ENCODE peak calls at places on chromosome 14, in ten cellular contexts. K, I, X, N, Q, V, L, O, S and U are unnamed samples. For H3K36me3, the result is how much of the 10 kb centered on the place peaks cover.

GRCh38 chr14:51258280-51258679 is 18.2 kb downstream of the TMX1 start:
- DNase-seq in Q (no peak), S (no peak), O (no peak), K (no peak), I (no peak), V (no peak), X (no peak), N (no peak), L (no peak), U (no peak)

GRCh38 chr14:69505338-69506240 is 21.1 kb downstream of the PLEKHD1 start:
- DNase-seq in I (peak), N (no peak), V (no peak), Q (no peak), S (no peak), X (no peak), K (peak), O (no peak), L (no peak), U (no peak)

GRCh38 chr14:38951451-38951850 is 151.6 kb downstream of the SEC23A start:
- DNase-seq in K (no peak), Q (no peak), O (no peak), V (no peak), N (no peak), L (no peak), S (no peak), I (no peak), X (no peak), U (no peak)

GRCh38 chr14:105326891-105327694 is 12.5 kb downstream of the PACS2 start:
- DNase-seq in K (peak), S (no peak), X (no peak), I (no peak), V (no peak), N (no peak), Q (no peak), L (peak), O (no peak), U (no peak)

GRCh38 chr14:50943943-50944646 is at the start of gene PYGL:
- DNase-seq in L (peak), Q (peak), X (peak), I (peak), N (peak), K (peak), V (peak), S (peak), O (peak), U (peak)

GRCh38 chr14:65237956-65238355 is 135.6 kb upstream of the MAX start:
- DNase-seq in K (no peak), S (no peak), O (no peak), L (no peak), Q (no peak), X (no peak), V (peak), I (no peak), N (no peak), U (peak)

GRCh38 chr14:51490205-51490604 is 161.5 kb upstream of the FRMD6 start:
- DNase-seq in S (no peak), L (no peak), N (no peak), Q (no peak), V (no peak), O (no peak), X (no peak), I (no peak), K (no peak), U (no peak)

GRCh38 chr14:76930549-76930948 is 98.0 kb downstream of the IRF2BPL start:
- DNase-seq in V (no peak), S (no peak), O (no peak), Q (no peak), L (no peak), N (no peak), I (no peak), X (no peak), K (no peak), U (no peak)

GRCh38 chr14:80944861-80945617 is 3.5 kb upstream of the CEP128 start:
- DNase-seq in I (no peak), Q (no peak), V (no peak), K (no peak), N (no peak), L (no peak), X (no peak), O (no peak), S (no peak), U (no peak)

GRCh38 chr14:51573607-51574006 is 78.1 kb upstream of the FRMD6 start:
- DNase-seq in V (no peak), S (no peak), O (no peak), N (no peak), X (no peak), Q (no peak), K (no peak), L (no peak), I (no peak), U (no peak)

GRCh38 chr14:59630281-59630963 is 53.8 kb upstream of the CCDC175 start:
- DNase-seq in Q (no peak), K (peak), S (no peak), L (no peak), O (no peak), X (no peak), I (no peak), N (no peak), V (peak), U (no peak)

GRCh38 chr14:89041245-89041585 is 216.8 kb downstream of the TTC8 start:
- DNase-seq in X (no peak), V (peak), I (peak), Q (no peak), L (no peak), O (peak), S (no peak), N (no peak), K (peak), U (peak)

GRCh38 chr14:33728010-33728498 is 222.8 kb downstream of the EGLN3 start:
- DNase-seq in L (no peak), K (no peak), I (no peak), V (no peak), X (no peak), O (no peak), Q (no peak), S (no peak), N (no peak), U (no peak)

GRCh38 chr14:93824518-93825234 is 36.4 kb upstream of the PRIMA1 start:
- DNase-seq in Q (no peak), V (no peak), X (no peak), S (no peak), K (no peak), N (no peak), O (no peak), L (no peak), I (no peak), U (no peak)

GRCh38 chr14:52327374-52328226 is 13.5 kb downstream of the PTGER2 start:
- DNase-seq in S (no peak), V (no peak), L (no peak), X (no peak), O (no peak), I (no peak), K (no peak), Q (no peak), N (no peak), U (no peak)

GRCh38 chr14:51869426-51870113 is 9.2 kb downstream of the GNG2 start:
- DNase-seq in O (no peak), X (no peak), L (no peak), N (no peak), V (no peak), K (no peak), S (no peak), I (no peak), Q (no peak), U (no peak)

GRCh38 chr14:64438181-64438839 is 27.0 kb upstream of the AKAP5 start:
- DNase-seq in X (no peak), L (no peak), Q (no peak), V (no peak), O (no peak), K (no peak), S (no peak), I (peak), N (no peak), U (no peak)

GRCh38 chr14:106622200-106622745 is 1095.9 kb downstream of the TMEM121 start:
- DNase-seq in O (no peak), I (no peak), V (no peak), L (no peak), X (no peak), N (no peak), S (no peak), Q (no peak), K (no peak), U (no peak)

GRCh38 chr14:59189281-59189821 is 884 bp downstream of the DAAM1 start:
- DNase-seq in X (no peak), V (peak), L (peak), S (peak), N (peak), O (peak), I (no peak), K (peak), Q (peak), U (no peak)

GRCh38 chr14:71607056-71607455 is 325.2 kb upstream of the RGS6 start:
- DNase-seq in X (no peak), O (no peak), Q (no peak), S (no peak), L (no peak), I (no peak), K (no peak), N (no peak), V (peak), U (no peak)

GRCh38 chr14:91112172-91112571 is 1.7 kb upstream of the DGLUCY start:
- DNase-seq in I (no peak), L (no peak), Q (no peak), S (no peak), V (no peak), X (no peak), K (no peak), N (no peak), O (no peak), U (no peak)

GRCh38 chr14:78790262-78790661 is 620.1 kb downstream of the NRXN3 start:
- DNase-seq in O (no peak), I (no peak), X (no peak), V (no peak), L (no peak), N (no peak), K (no peak), S (no peak), Q (no peak), U (no peak)

GRCh38 chr14:26402126-26402525 is 195.7 kb downstream of the NOVA1 start:
- DNase-seq in L (no peak), K (no peak), X (no peak), N (no peak), Q (no peak), I (no peak), S (no peak), V (no peak), O (no peak), U (no peak)

GRCh38 chr14:50955373-50956043 is 11.2 kb upstream of the PYGL start:
- DNase-seq in I (peak), V (peak), N (peak), O (peak), L (peak), K (peak), S (peak), Q (no peak), X (peak), U (no peak)

GRCh38 chr14:59374048-59374447 is 91.1 kb downstream of the GPR135 start:
- DNase-seq in N (no peak), I (no peak), X (no peak), V (no peak), L (no peak), Q (no peak), O (no peak), S (no peak), K (no peak), U (no peak)

GRCh38 chr14:82855912-82856381 is 1322.3 kb upstream of the SEL1L start:
- DNase-seq in X (no peak), Q (no peak), K (no peak), L (no peak), V (no peak), N (no peak), S (no peak), I (no peak), O (no peak), U (no peak)

GRCh38 chr14:71414631-71415403 is 507.6 kb downstream of the PCNX1 start:
- DNase-seq in S (no peak), Q (no peak), V (no peak), I (no peak), K (no peak), O (no peak), L (no peak), N (no peak), X (no peak), U (no peak)

GRCh38 chr14:93703941-93704340 is 84.3 kb downstream of the PRIMA1 start:
- DNase-seq in V (no peak), K (no peak), X (no peak), N (no peak), O (no peak), L (no peak), I (no peak), S (no peak), Q (no peak), U (no peak)

GRCh38 chr14:38209572-38210159 is 2.0 kb downstream of the SSTR1 start:
- DNase-seq in Q (no peak), O (no peak), L (no peak), V (no peak), I (no peak), N (no peak), S (no peak), K (peak), X (no peak), U (peak)

GRCh38 chr14:38404100-38404541 is 148.2 kb upstream of the CLEC14A start:
- DNase-seq in K (no peak), I (no peak), X (no peak), N (no peak), S (no peak), O (no peak), V (no peak), Q (no peak), L (no peak), U (no peak)

GRCh38 chr14:88299865-88300264 is 23.2 kb downstream of the KCNK10 start:
- DNase-seq in S (no peak), X (no peak), I (no peak), O (no peak), L (no peak), K (no peak), N (no peak), Q (no peak), V (no peak), U (no peak)

DNA sequence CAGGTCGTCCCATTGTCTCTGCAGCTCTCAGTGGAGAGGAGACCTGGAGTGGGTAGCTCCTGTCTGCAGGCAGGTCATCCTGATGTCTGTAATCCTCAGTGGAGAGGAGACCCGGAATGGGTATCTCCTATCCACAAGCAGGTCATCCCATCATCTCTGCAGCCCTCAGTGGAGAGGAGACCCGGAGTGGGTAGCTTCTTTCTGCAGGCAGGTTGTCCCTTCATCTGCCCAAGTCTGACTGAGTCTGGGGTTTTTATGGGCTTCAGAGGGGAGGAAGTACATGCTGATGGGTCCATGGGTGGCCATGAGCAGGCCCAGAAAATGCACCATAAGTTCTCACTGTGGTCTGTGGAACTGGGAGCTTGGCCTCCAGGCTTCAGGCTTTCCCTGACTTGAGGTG is 28.9 kb upstream of the PAPLN start:
- DNase-seq in V (no peak), L (no peak), Q (no peak), K (no peak), O (no peak), I (peak), N (no peak), S (no peak), X (no peak), U (no peak)
- H3K36me3 ChIP-seq in V (under half), L (half or more), Q (half or more), K (under half), O (under half), I (under half), N (half or more), S (under half), X (under half), U (half or more)

DNA sequence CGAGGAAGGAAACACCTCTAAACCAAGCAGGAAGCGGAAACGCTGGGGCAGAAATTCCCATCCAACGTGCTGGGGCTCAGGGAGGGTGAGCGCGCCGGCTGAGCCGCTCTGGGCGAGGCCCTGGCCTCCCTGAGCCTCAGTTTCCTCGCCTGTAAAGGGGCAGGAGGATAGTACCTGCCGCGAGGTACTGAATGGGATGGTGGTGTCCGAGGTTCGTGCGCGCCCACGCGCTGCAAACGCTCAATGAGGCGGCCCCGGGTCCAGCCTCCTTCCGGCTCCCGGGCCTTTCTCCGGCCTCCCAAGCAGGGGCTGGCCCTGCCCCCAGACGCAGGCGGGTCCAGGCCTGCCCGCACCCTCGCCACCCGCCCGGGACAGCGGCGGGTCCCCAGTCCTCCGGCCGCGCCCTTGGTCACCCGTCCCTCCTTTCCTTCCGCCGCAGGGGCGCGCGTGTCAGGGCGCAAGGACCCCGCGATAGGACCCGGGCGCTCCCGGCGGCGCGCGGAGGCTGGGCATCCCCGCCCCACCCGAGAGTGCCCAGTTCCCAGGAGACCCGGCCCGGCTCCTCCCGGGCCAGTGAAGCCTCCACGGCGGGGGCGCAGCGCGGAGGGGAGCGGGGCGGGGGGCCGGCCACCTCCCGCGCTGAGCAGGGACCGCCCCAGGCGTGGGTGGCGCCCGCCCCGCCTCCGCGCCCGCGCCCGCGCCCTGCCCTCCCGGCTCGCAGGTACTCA is 533 bp downstream of the BEGAIN start:
- DNase-seq in S (peak), Q (no peak), K (peak), O (no peak), X (no peak), L (peak), I (peak), N (peak), V (no peak), U (no peak)
- TF ChIP-seq POLR2A in S (no peak), Q (no peak), K (no peak), O (no peak), X (no peak), L (no peak), I (peak), N (no peak), V (no peak), U (no peak)

GRCh38 chr14:102729825-102730224 is 47.4 kb upstream of the TRAF3 start:
- DNase-seq in O (no peak), X (no peak), V (no peak), L (no peak), N (no peak), Q (no peak), S (no peak), I (no peak), K (no peak), U (no peak)
- H3K36me3 ChIP-seq in O (under half), X (under half), V (under half), L (under half), N (half or more), Q (half or more), S (under half), I (under half), K (under half), U (half or more)

DNA sequence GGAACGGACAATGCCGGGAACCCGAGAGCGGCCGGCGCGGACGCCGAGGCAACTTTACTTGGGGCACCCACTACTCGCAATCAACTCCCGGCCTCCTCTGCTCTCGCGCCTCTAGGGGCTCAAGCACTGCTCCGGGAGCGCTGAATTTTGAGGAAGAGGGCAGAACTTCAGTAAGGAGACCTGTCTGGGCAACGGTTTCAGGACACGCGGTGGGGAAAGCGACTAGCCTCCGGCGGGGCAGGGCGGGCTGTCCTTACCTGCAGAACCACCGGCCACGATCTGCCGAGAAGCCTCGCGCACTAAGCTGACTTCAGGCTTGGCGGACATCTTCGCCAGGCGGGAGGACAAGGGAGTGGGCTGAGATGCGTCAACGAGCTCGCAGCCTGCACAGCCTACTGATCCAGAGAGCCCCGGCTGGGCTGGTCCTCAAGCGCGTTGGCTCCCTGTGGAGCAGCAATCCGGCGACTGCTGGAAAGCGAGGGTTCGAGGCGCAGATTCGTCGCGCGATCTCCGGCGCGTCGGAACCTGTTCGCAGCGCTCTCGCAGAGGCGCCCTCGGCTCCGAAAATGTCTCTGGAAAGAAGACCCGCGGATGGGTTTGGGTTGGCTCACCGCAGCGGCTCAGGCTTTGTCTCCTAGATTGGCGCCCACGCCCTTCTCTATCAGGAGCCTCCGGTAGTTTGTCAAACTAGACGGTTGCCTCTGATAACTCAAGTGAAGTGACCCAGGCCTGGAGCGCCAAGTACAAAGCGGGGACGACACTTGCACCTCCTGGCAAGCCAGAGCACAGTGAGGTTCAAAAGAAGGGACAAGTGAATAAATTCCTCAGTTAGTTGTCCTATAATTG is at the start of gene SLC25A21:
- DNase-seq in V (peak), X (peak), O (peak), K (peak), N (peak), S (peak), Q (no peak), I (peak), L (peak), U (peak)
- TF ChIP-seq POLR2A in V (no peak), X (peak), O (peak), K (peak), N (no peak), S (no peak), Q (no peak), I (peak), L (no peak), U (peak)

DNA sequence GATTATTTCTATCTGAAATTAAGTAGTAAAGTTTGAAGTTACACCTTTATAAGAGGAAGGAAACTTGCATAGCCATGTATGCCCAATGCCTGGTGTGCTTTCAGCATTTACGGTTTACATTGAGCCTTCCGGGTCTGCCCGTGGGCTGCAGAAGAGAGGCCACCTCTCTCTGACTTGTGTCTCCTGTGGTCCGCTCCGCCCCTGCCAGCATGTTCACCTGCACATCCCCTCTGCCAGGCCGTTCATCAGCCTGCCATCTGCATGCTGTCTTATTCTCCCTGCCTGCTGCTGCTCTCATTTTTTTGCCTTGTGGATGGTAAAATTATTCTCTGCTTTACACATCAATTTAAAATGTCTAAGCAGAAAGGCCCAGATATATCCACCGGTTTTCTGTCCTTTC is 41.5 kb upstream of the DYNC1H1 start:
- DNase-seq in K (no peak), V (no peak), Q (no peak), O (no peak), I (no peak), X (no peak), N (peak), L (no peak), S (no peak), U (no peak)
- H3K36me3 ChIP-seq in K (under half), V (under half), Q (under half), O (under half), I (under half), X (under half), N (half or more), L (half or more), S (under half), U (half or more)

GRCh38 chr14:22549981-22550670 is 38.9 kb downstream of the DAD1 start:
- DNase-seq in I (no peak), K (no peak), L (no peak), N (no peak), O (no peak), Q (peak), X (no peak), S (no peak), V (no peak), U (no peak)
- TF ChIP-seq POLR2A in I (no peak), K (no peak), L (no peak), N (no peak), O (no peak), Q (no peak), X (no peak), S (no peak), V (no peak), U (no peak)